ENCODE peak calls at places on chromosomes 12 and 14, in five cellular contexts. One of them, this sample, is unnamed.

GRCh38 chr12:121968880-121969279 is 50.5 kb downstream of the CFAP251 start:
- DNase-seq in body of pancreas: no peak
- DNase-seq in Caco-2: no peak
- DNase-seq in MCF 10A: no peak
- DNase-seq in WERI-Rb-1: no peak
- DNase-seq in this sample: no peak

GRCh38 chr12:121214171-121214777 is 4.3 kb downstream of the P2RX4 start:
- DNase-seq in body of pancreas: no peak
- DNase-seq in Caco-2: no peak
- DNase-seq in MCF 10A: peak; percentile 56
- DNase-seq in WERI-Rb-1: no peak
- DNase-seq in this sample: no peak

GRCh38 chr12:132840536-132840935 is 11.9 kb upstream of the GOLGA3 start:
- DNase-seq in body of pancreas: no peak
- DNase-seq in Caco-2: no peak
- DNase-seq in MCF 10A: no peak
- DNase-seq in WERI-Rb-1: no peak
- DNase-seq in this sample: no peak

GRCh38 chr12:59873136-59873535 is 277.3 kb downstream of the SLC16A7 start:
- DNase-seq in body of pancreas: no peak
- DNase-seq in Caco-2: no peak
- DNase-seq in MCF 10A: no peak
- DNase-seq in WERI-Rb-1: no peak
- DNase-seq in this sample: no peak

GRCh38 chr14:96741151-96741977 is 55.8 kb upstream of the VRK1 start:
- DNase-seq in body of pancreas: peak; percentile 57
- DNase-seq in Caco-2: peak; percentile 46
- DNase-seq in MCF 10A: peak; percentile 43
- DNase-seq in WERI-Rb-1: peak; percentile 67
- DNase-seq in this sample: peak; percentile 74

GRCh38 chr12:19066471-19067001 is 63.0 kb upstream of the PLEKHA5 start:
- DNase-seq in body of pancreas: peak; percentile 17
- DNase-seq in Caco-2: no peak
- DNase-seq in MCF 10A: no peak
- DNase-seq in WERI-Rb-1: no peak
- DNase-seq in this sample: peak; percentile 48

GRCh38 chr12:88575361-88575959 is 4.8 kb downstream of the KITLG start:
- DNase-seq in body of pancreas: no peak
- DNase-seq in Caco-2: no peak
- DNase-seq in MCF 10A: no peak
- DNase-seq in WERI-Rb-1: no peak
- DNase-seq in this sample: no peak

GRCh38 chr12:76274699-76275098 is 73.5 kb downstream of the BBS10 start:
- DNase-seq in body of pancreas: no peak
- DNase-seq in Caco-2: no peak
- DNase-seq in MCF 10A: no peak
- DNase-seq in WERI-Rb-1: no peak
- DNase-seq in this sample: no peak

GRCh38 chr12:123427036-123427769 is 9.3 kb downstream of the RILPL2 start:
- DNase-seq in body of pancreas: no peak
- DNase-seq in Caco-2: no peak
- DNase-seq in MCF 10A: no peak
- DNase-seq in WERI-Rb-1: no peak
- DNase-seq in this sample: no peak

GRCh38 chr14:67622675-67623074 is 3.0 kb downstream of the ARG2 start:
- DNase-seq in body of pancreas: no peak
- DNase-seq in Caco-2: no peak
- DNase-seq in MCF 10A: peak; percentile 69
- DNase-seq in WERI-Rb-1: no peak
- DNase-seq in this sample: no peak

GRCh38 chr14:64960762-64961276 is 11.3 kb downstream of the RAB15 start:
- DNase-seq in body of pancreas: peak; percentile 45
- DNase-seq in Caco-2: no peak
- DNase-seq in MCF 10A: no peak
- DNase-seq in WERI-Rb-1: no peak
- DNase-seq in this sample: no peak

GRCh38 chr14:60637490-60638452 is 11.5 kb downstream of the SIX1 start:
- DNase-seq in body of pancreas: no peak
- DNase-seq in Caco-2: no peak
- DNase-seq in MCF 10A: no peak
- DNase-seq in WERI-Rb-1: no peak
- DNase-seq in this sample: no peak

GRCh38 chr14:54722791-54723432 is 156.0 kb downstream of the SAMD4A start:
- DNase-seq in body of pancreas: no peak
- DNase-seq in Caco-2: no peak
- DNase-seq in MCF 10A: peak; percentile 33
- DNase-seq in WERI-Rb-1: peak; percentile 40
- DNase-seq in this sample: peak; percentile 20

GRCh38 chr12:29428630-29429029 is 47.7 kb upstream of the ERGIC2 start:
- DNase-seq in body of pancreas: no peak
- DNase-seq in Caco-2: no peak
- DNase-seq in MCF 10A: peak; percentile 97
- DNase-seq in WERI-Rb-1: no peak
- DNase-seq in this sample: peak; percentile 25

GRCh38 chr12:106137456-106138278 is 1.1 kb downstream of the NUAK1 start:
- DNase-seq in body of pancreas: no peak
- DNase-seq in Caco-2: no peak
- DNase-seq in MCF 10A: no peak
- DNase-seq in WERI-Rb-1: no peak
- DNase-seq in this sample: no peak

GRCh38 chr14:81219821-81220487 is 805 bp downstream of the GTF2A1 start:
- DNase-seq in body of pancreas: peak; percentile 33
- DNase-seq in Caco-2: no peak
- DNase-seq in MCF 10A: peak; percentile 33
- DNase-seq in WERI-Rb-1: peak; percentile 28
- DNase-seq in this sample: peak; percentile 34

GRCh38 chr12:124917135-124917840 is 2.8 kb upstream of the UBC start:
- DNase-seq in body of pancreas: peak; percentile 99
- DNase-seq in Caco-2: peak; percentile 99
- DNase-seq in MCF 10A: peak; percentile 100
- DNase-seq in WERI-Rb-1: peak; percentile 99
- DNase-seq in this sample: peak; percentile 97

GRCh38 chr14:44988694-44989093 is 26.7 kb downstream of the TOGARAM1 start:
- DNase-seq in body of pancreas: no peak
- DNase-seq in Caco-2: no peak
- DNase-seq in MCF 10A: no peak
- DNase-seq in WERI-Rb-1: peak; percentile 42
- DNase-seq in this sample: no peak

GRCh38 chr12:132286912-132287311 is 42.5 kb downstream of the GALNT9 start:
- DNase-seq in body of pancreas: no peak
- DNase-seq in Caco-2: peak; percentile 50
- DNase-seq in MCF 10A: peak; percentile 87
- DNase-seq in WERI-Rb-1: no peak
- DNase-seq in this sample: peak; percentile 83

GRCh38 chr12:107448198-107448597 is 237.4 kb upstream of the PWP1 start:
- DNase-seq in body of pancreas: no peak
- DNase-seq in Caco-2: no peak
- DNase-seq in MCF 10A: peak; percentile 35
- DNase-seq in WERI-Rb-1: peak; percentile 59
- DNase-seq in this sample: no peak

GRCh38 chr14:85811340-85811739 is 281.4 kb downstream of the FLRT2 start:
- DNase-seq in body of pancreas: no peak
- DNase-seq in Caco-2: no peak
- DNase-seq in MCF 10A: peak; percentile 22
- DNase-seq in WERI-Rb-1: no peak
- DNase-seq in this sample: no peak

GRCh38 chr12:123905319-123905925 is 67.2 kb downstream of the CCDC92 start:
- DNase-seq in body of pancreas: peak; percentile 51
- DNase-seq in Caco-2: peak; percentile 61
- DNase-seq in MCF 10A: peak; percentile 88
- DNase-seq in WERI-Rb-1: peak; percentile 57
- DNase-seq in this sample: peak; percentile 74

GRCh38 chr12:125614058-125614457 is 548.8 kb downstream of the AACS start:
- DNase-seq in body of pancreas: no peak
- DNase-seq in Caco-2: no peak
- DNase-seq in MCF 10A: no peak
- DNase-seq in WERI-Rb-1: no peak
- DNase-seq in this sample: no peak

GRCh38 chr12:7989827-7990491 is 42.6 kb upstream of the FOXJ2 start:
- DNase-seq in body of pancreas: no peak
- DNase-seq in Caco-2: peak; percentile 85
- DNase-seq in MCF 10A: no peak
- DNase-seq in WERI-Rb-1: no peak
- DNase-seq in this sample: no peak

GRCh38 chr14:54579606-54580005 is 12.7 kb downstream of the SAMD4A start:
- DNase-seq in body of pancreas: no peak
- DNase-seq in Caco-2: no peak
- DNase-seq in MCF 10A: peak; percentile 18
- DNase-seq in WERI-Rb-1: no peak
- DNase-seq in this sample: no peak

GRCh38 chr14:75044760-75045159 is 6.5 kb downstream of the MLH3 start:
- DNase-seq in body of pancreas: no peak
- DNase-seq in Caco-2: no peak
- DNase-seq in MCF 10A: no peak
- DNase-seq in WERI-Rb-1: no peak
- DNase-seq in this sample: no peak

GRCh38 chr14:35985504-35986218 is 159.5 kb downstream of the BRMS1L start:
- DNase-seq in body of pancreas: no peak
- DNase-seq in Caco-2: no peak
- DNase-seq in MCF 10A: no peak
- DNase-seq in WERI-Rb-1: no peak
- DNase-seq in this sample: no peak

GRCh38 chr12:118302053-118302452 is 70.7 kb downstream of the TAOK3 start:
- DNase-seq in body of pancreas: no peak
- DNase-seq in Caco-2: no peak
- DNase-seq in MCF 10A: peak; percentile 85
- DNase-seq in WERI-Rb-1: no peak
- DNase-seq in this sample: peak; percentile 45

GRCh38 chr12:24069532-24070395 is 120.3 kb upstream of the SOX5 start:
- DNase-seq in body of pancreas: no peak
- DNase-seq in Caco-2: peak; percentile 85
- DNase-seq in MCF 10A: no peak
- DNase-seq in WERI-Rb-1: peak; percentile 65
- DNase-seq in this sample: no peak

GRCh38 chr12:76384560-76384959 is 36.3 kb upstream of the BBS10 start:
- DNase-seq in body of pancreas: no peak
- DNase-seq in Caco-2: no peak
- DNase-seq in MCF 10A: no peak
- DNase-seq in WERI-Rb-1: no peak
- DNase-seq in this sample: no peak

GRCh38 chr12:642633-643477 is 20.4 kb downstream of the NINJ2 start:
- DNase-seq in body of pancreas: peak; percentile 78
- DNase-seq in Caco-2: peak; percentile 90
- DNase-seq in MCF 10A: peak; percentile 62
- DNase-seq in WERI-Rb-1: peak; percentile 74
- DNase-seq in this sample: peak; percentile 69

GRCh38 chr12:76195920-76196319 is 111.4 kb upstream of the NAP1L1 start:
- DNase-seq in body of pancreas: no peak
- DNase-seq in Caco-2: no peak
- DNase-seq in MCF 10A: no peak
- DNase-seq in WERI-Rb-1: no peak
- DNase-seq in this sample: no peak

DNA sequence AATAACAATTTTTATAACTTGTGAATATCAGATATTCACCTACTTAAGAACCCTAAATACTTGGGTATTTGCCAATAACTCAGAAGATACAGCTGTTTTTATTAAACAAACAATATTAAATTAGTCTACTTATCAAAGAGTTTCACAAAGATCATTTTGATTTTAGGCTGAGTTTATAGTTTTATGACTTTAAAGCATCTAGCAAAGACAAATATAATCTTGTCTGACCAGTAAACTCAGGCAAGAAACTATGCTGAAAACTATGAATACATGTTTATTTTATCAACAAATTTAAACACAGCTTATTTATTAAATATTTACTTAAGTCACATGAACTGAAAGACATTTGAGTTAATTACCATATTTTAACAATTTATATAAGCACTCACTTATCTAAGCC is 18.5 kb upstream of the SERPINA1 start:
- DNase-seq in body of pancreas: no peak
- DNase-seq in Caco-2: no peak
- DNase-seq in MCF 10A: no peak
- DNase-seq in WERI-Rb-1: no peak
- DNase-seq in this sample: no peak
- TF ChIP-seq CTCF in body of pancreas: no peak
- TF ChIP-seq CTCF in Caco-2: no peak
- TF ChIP-seq CTCF in MCF 10A: no peak
- TF ChIP-seq CTCF in WERI-Rb-1: no peak
- TF ChIP-seq CTCF in this sample: no peak

DNA sequence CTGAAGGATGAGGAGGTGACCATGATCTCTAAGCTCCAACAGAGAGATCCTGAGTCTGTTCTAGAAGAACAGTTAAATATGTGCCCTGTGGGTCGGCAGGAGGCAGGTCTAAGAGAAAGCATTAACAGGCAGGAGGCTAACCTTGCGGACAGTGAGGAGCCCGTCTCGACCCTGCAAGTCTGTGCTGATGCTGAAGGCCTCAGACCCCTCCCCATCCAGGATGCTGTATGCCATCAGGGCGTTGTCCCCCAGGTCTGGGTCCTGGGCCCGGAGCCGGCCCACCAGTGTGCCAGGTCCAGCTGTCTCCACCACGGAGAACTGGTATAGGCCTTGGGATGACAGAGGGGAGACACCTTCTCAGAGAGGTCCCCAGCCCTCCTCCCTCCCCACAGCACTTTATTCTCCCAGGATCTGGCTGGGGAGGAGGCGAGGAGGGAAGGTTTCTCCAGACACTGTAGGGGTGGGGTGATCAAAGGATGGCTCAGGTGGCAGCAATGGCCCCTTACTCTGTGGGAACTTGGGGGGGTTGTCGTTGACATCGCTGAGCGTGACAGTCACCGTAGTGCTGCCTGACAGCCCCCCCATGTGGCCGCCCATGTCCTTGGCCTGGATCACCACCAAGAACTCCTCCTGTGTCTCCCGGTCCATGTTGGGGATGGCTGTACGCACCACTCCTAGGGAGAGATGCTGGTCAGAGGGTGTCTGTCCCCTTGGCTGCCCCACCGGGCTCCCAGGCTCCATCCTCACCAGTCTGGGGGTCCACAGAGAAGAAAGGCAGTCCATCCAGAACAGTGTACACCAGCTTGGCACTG is 3.1 kb downstream of the CDH24 start:
- DNase-seq in body of pancreas: no peak
- DNase-seq in Caco-2: no peak
- DNase-seq in MCF 10A: no peak
- DNase-seq in WERI-Rb-1: peak; percentile 67
- DNase-seq in this sample: no peak
- TF ChIP-seq CTCF in body of pancreas: no peak
- TF ChIP-seq CTCF in Caco-2: peak; percentile 18
- TF ChIP-seq CTCF in MCF 10A: no peak
- TF ChIP-seq CTCF in WERI-Rb-1: peak; percentile 77
- TF ChIP-seq CTCF in this sample: no peak

DNA sequence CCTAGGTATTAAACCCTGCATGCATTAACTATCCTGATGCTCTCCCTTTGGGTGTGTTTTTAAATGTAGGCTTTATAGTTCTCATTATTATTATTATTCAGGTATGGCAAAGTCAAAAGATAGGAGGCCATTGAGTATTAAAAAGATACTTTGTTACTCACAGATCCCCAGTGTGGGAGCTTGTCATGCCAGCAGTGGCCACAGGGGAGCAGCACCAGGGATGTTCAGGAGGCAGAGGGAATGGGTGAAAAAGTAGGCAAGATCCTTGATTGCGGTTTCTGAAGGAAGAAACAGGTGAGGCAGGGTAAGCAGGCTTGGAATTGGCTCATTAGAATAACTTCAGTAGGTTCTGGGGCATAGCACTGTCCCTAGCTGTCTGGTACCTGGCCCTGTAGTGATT is 382.2 kb downstream of the MED13L start:
- DNase-seq in body of pancreas: no peak
- DNase-seq in Caco-2: no peak
- DNase-seq in MCF 10A: peak; percentile 25
- DNase-seq in WERI-Rb-1: peak; percentile 22
- DNase-seq in this sample: peak; percentile 19
- TF ChIP-seq CTCF in body of pancreas: no peak
- TF ChIP-seq CTCF in Caco-2: peak; percentile 20
- TF ChIP-seq CTCF in MCF 10A: peak; percentile 29
- TF ChIP-seq CTCF in WERI-Rb-1: peak; percentile 55
- TF ChIP-seq CTCF in this sample: no peak

GRCh38 chr14:103504991-103505565 is 17.6 kb downstream of the CKB start:
- DNase-seq in body of pancreas: no peak
- DNase-seq in Caco-2: no peak
- DNase-seq in MCF 10A: no peak
- DNase-seq in WERI-Rb-1: no peak
- DNase-seq in this sample: no peak
- TF ChIP-seq CTCF in body of pancreas: no peak
- TF ChIP-seq CTCF in Caco-2: no peak
- TF ChIP-seq CTCF in MCF 10A: no peak
- TF ChIP-seq CTCF in WERI-Rb-1: peak; percentile 30
- TF ChIP-seq CTCF in this sample: no peak

This sample was measured in Calu3.